ENCODE peak calls at places on chromosomes 12 and 14, in four cellular contexts. P, M, H and X are unnamed samples. For H3K27me3, the result is how much of the 10 kb centered on the place peaks cover.

GRCh38 chr12:122547330-122547729 is 20.3 kb downstream of the KNTC1 start:
- DNase-seq in H (no peak), M (no peak), P (no peak), X (no peak)

GRCh38 chr14:67514650-67515385 is 18.3 kb upstream of the PLEKHH1 start:
- DNase-seq in M (peak), P (peak), H (peak), X (peak)

GRCh38 chr12:121010860-121011259 is 5.4 kb downstream of the C12orf43 start:
- DNase-seq in H (no peak), M (no peak), P (no peak), X (no peak)

GRCh38 chr12:68304626-68305025 is 27.5 kb downstream of the MDM1 start:
- DNase-seq in M (no peak), H (peak), P (no peak), X (no peak)

GRCh38 chr12:28202374-28203130 is 12.3 kb downstream of the CCDC91 start:
- DNase-seq in H (no peak), P (no peak), M (no peak), X (no peak)

GRCh38 chr14:31898835-31899528 is 178.1 kb upstream of the ARHGAP5 start:
- DNase-seq in H (no peak), P (no peak), M (no peak), X (no peak)

GRCh38 chr14:104937161-104937560 is 12.5 kb downstream of the PLD4 start:
- DNase-seq in M (no peak), P (no peak), H (no peak), X (no peak)

GRCh38 chr14:88204221-88204620 is 118.8 kb downstream of the KCNK10 start:
- DNase-seq in P (no peak), M (no peak), H (no peak), X (no peak)

GRCh38 chr12:77152623-77153193 is 87.3 kb upstream of the E2F7 start:
- DNase-seq in H (peak), P (no peak), M (no peak), X (no peak)

GRCh38 chr14:99671230-99672224 is 12.6 kb upstream of the CYP46A1 start:
- DNase-seq in M (no peak), H (no peak), P (peak), X (no peak)

GRCh38 chr14:98144964-98145363 is 1127.0 kb downstream of the BCL11B start:
- DNase-seq in P (no peak), M (no peak), H (peak), X (no peak)

GRCh38 chr12:105351523-105351922 is 21.0 kb downstream of the C12orf75 start:
- DNase-seq in H (no peak), M (no peak), P (no peak), X (no peak)

GRCh38 chr12:96183734-96184370 is 10.3 kb upstream of the ELK3 start:
- DNase-seq in P (no peak), M (no peak), H (no peak), X (no peak)

GRCh38 chr12:53625373-53625945 is 723 bp downstream of the ATF7 start:
- DNase-seq in M (no peak), P (no peak), H (no peak), X (no peak)

GRCh38 chr14:77377502-77377844 is 294 bp downstream of the SAMD15 start:
- DNase-seq in P (no peak), H (no peak), M (no peak), X (no peak)

GRCh38 chr14:103558071-103558882 is 4.2 kb downstream of the BAG5 start:
- DNase-seq in M (no peak), P (no peak), H (peak), X (no peak)

GRCh38 chr12:117850048-117850447 is 118.7 kb downstream of the KSR2 start:
- DNase-seq in H (peak), P (no peak), M (no peak), X (no peak)

GRCh38 chr14:75457024-75457390 is 29.2 kb downstream of the JDP2 start:
- DNase-seq in P (no peak), M (no peak), H (no peak), X (no peak)

GRCh38 chr12:25557830-25558436 is 4.8 kb upstream of the LMNTD1 start:
- DNase-seq in H (peak), P (no peak), M (no peak), X (no peak)

GRCh38 chr14:74424606-74425005 is 1.4 kb downstream of the SYNDIG1L start:
- DNase-seq in P (no peak), M (no peak), H (no peak), X (no peak)

GRCh38 chr12:26275313-26276257 is 80.2 kb downstream of the SSPN start:
- DNase-seq in H (no peak), M (no peak), P (no peak), X (no peak)

GRCh38 chr12:65598688-65599087 is 225.6 kb upstream of the HMGA2 start:
- DNase-seq in P (no peak), M (no peak), H (no peak), X (no peak)

GRCh38 chr14:51432302-51432948 is 192.4 kb downstream of the TMX1 start:
- DNase-seq in P (no peak), M (no peak), H (no peak), X (no peak)

GRCh38 chr12:70842136-70842535 is 78.4 kb downstream of the PTPRR start:
- DNase-seq in M (no peak), P (no peak), H (peak), X (no peak)

GRCh38 chr12:5123921-5124320 is 80.2 kb downstream of the KCNA5 start:
- DNase-seq in H (peak), M (no peak), P (no peak), X (no peak)

DNA sequence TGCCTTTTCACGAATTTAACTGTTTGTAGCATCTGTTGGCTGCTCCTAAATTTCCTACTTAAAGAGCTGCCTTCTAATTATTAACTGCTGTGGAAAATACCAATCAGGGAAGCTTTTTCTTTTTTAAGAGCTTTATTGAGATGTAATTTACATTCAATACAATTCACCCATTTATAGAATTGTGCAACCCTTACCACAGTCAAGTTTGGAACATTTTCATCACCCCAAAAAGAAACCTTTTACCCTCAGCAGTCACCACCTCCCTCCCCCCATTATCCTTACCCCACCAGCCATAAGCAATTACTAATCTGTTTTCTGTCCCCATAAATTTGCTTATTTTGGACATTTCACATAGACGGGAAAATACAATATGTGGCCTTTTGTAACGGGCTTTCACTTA is 1.4 kb downstream of the PCNX4 start:
- DNase-seq in M (no peak), H (peak), P (no peak), X (no peak)
- H3K27ac ChIP-seq in M (peak), H (peak), P (peak), X (no peak)

GRCh38 chr12:113974006-113974405 is 7.9 kb upstream of the RBM19 start:
- DNase-seq in M (no peak), H (no peak), P (no peak), X (no peak)

GRCh38 chr12:113965951-113966797 is at the start of gene RBM19:
- DNase-seq in H (peak), P (peak), M (peak), X (peak)

GRCh38 chr12:113973109-113973904 is 7.2 kb upstream of the RBM19 start:
- DNase-seq in P (no peak), M (no peak), H (no peak), X (no peak)

GRCh38 chr12:113967368-113967767 is 1.2 kb upstream of the RBM19 start:
- DNase-seq in H (no peak), M (no peak), P (no peak), X (no peak)

DNA sequence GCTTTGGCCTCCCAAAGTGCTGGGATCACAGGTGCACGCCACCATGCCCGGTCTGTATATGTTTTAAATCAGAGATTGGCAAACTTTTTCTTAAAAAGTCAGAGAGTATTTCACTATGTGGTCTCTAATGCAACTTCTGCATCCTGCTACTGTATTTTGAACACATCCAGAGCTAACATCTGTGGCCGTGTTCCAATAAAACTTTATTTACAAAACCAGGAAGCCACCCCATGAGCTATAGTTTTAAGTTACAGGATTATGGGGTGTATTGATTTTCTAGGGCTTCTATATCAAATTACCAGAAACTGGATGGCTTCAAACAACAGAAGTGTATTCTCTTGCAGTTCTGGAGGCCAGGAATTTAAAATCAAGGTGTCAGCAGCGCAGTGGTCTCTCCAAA is 5.3 kb upstream of the RBM19 start:
- DNase-seq in H (no peak), P (no peak), M (no peak), X (no peak)
- H3K27me3 ChIP-seq in H (under half), P (under half), M (under half), X (under half)

GRCh38 chr12:102535306-102535705 is 54.9 kb upstream of the IGF1 start:
- DNase-seq in M (no peak), P (no peak), H (no peak), X (no peak)

GRCh38 chr12:102539651-102540553 is 59.5 kb upstream of the IGF1 start:
- DNase-seq in M (no peak), P (no peak), H (peak), X (no peak)

GRCh38 chr12:102533483-102533882 is 53.1 kb upstream of the IGF1 start:
- DNase-seq in M (no peak), P (no peak), H (no peak), X (no peak)

DNA sequence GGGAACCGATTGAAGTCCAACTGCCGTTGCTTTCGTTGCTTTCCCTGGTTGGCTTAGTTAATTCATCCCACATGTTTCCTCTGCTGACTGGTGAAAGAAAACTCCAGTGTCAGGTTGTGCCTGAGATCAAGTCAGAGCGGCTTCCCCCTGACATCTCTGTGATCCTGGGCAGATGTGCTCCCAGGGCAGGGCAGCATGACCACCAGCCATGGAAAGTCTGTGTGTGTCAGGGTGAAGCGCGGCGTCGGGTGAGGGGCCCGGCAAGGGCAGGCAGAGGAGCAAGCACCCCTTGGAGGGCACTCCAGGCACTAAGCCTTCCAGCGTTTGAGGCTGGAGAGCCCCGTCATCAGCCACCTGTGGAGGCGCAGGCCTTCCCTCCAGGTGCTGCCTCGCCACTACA is 54.5 kb upstream of the IGF1 start:
- DNase-seq in M (no peak), P (no peak), H (peak), X (no peak)
- H3K27ac ChIP-seq in M (no peak), P (no peak), H (no peak), X (no peak)

DNA sequence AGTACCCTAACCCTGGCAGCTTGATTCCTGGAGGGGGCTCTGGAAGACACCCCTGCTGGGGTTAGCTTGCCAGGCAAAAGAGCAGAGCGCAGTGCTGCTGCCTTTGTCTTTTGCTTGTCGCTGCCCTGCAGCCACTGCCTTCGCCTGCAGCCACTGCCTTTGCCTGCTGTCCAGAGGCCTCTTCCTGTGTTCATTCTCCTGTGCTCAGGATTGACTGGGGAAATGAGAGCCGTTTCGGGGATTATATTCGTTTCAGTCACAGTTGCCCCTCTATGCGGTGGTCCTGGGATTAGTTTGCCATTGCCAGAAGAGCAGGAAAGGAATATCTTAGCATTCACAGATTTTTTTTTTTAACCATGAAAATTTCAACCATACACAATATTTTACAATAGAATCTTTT is 34.3 kb downstream of the ZNF664 start:
- DNase-seq in P (no peak), M (no peak), H (no peak), X (no peak)
- H3K27me3 ChIP-seq in P (under half), M (under half), H (under half), X (under half)

GRCh38 chr12:56644654-56645053 is 1.1 kb downstream of the ATP5F1B start:
- DNase-seq in P (no peak), M (no peak), H (peak), X (no peak)
- H3K27ac ChIP-seq in P (peak), M (peak), H (peak), X (peak)

DNA sequence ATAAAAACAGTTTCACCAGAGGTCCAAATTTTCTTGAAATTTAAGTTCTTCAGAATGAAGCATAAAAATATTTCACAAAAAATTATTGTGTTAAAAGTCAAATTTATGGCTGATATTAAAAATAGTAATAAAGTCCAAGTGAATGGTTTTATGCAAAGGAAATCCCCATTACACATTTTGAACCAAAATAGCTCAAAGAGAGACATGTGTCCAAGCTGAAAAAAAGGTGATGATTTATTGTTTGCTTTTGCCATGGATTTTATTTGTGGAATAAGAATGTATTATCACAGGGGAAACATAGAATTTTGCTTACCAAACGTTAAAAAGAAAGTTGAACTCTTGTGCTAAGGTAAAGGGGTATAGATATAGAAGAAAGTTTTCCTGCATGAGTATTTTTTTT is 4.6 kb downstream of the FOXG1 start:
- DNase-seq in H (no peak), P (no peak), M (no peak), X (no peak)
- H3K27me3 ChIP-seq in H (half or more), P (half or more), M (under half), X (half or more)

GRCh38 chr14:90614696-90615260 is 201.5 kb downstream of the TTC7B start:
- DNase-seq in P (no peak), H (no peak), M (no peak), X (no peak)
- H3K27ac ChIP-seq in P (peak), H (no peak), M (no peak), X (no peak)